ENCODE peak calls at places on chromosomes 6 and 20, in four cellular contexts. N is stimulated activated CD4-positive, alpha-beta T cell treated with anti-CD3 and anti-CD28 coated beads, Interleukin-15, amount 100 ng/mL, for 24 hours; U is activated CD8-positive, alpha-beta memory T cell treated with anti-CD3 and anti-CD28 coated beads for 4 hours; P is T follicular helper cell. I is an unnamed sample.

GRCh38 chr6:38349795-38350194 is 289.9 kb downstream of the BTBD9 start:
- DNase-seq in N (no peak), U (no peak), P (no peak), I (peak)

GRCh38 chr6:157867981-157868380 is 44.9 kb downstream of the SNX9 start:
- DNase-seq in N (no peak), U (no peak), P (no peak), I (no peak)

GRCh38 chr20:58619847-58620431 is 31.1 kb upstream of the STX16 start:
- DNase-seq in N (no peak), U (no peak), P (no peak), I (no peak)

GRCh38 chr6:41824571-41825569 is 37.4 kb downstream of the TOMM6 start:
- DNase-seq in N (no peak), U (no peak), P (no peak), I (peak)

GRCh38 chr20:60652615-60653014 is 599.4 kb upstream of the CDH4 start:
- DNase-seq in N (no peak), U (no peak), P (no peak), I (no peak)

GRCh38 chr6:2942916-2943563 is 28.3 kb downstream of the SERPINB6 start:
- DNase-seq in N (no peak), U (no peak), P (no peak), I (no peak)

GRCh38 chr6:42460892-42461291 is 9.2 kb upstream of the TRERF1 start:
- DNase-seq in N (no peak), U (no peak), P (no peak), I (peak)

GRCh38 chr6:149961728-149962425 is 1.9 kb upstream of the ULBP1 start:
- DNase-seq in N (peak), U (no peak), P (no peak), I (peak)

GRCh38 chr6:80250391-80250997 is 144.0 kb downstream of the BCKDHB start:
- DNase-seq in N (no peak), U (no peak), P (no peak), I (peak)

GRCh38 chr20:59783020-59784010 is 150.1 kb downstream of the SYCP2 start:
- DNase-seq in N (peak), U (no peak), P (no peak), I (peak)

GRCh38 chr20:44211177-44212039 is 837 bp upstream of the OSER1 start:
- DNase-seq in N (no peak), U (no peak), P (no peak), I (peak)

GRCh38 chr20:54013397-54013941 is 56.9 kb downstream of the BCAS1 start:
- DNase-seq in N (no peak), U (no peak), P (no peak), I (no peak)

GRCh38 chr20:366042-366718 is 14.4 kb upstream of the TRIB3 start:
- DNase-seq in N (no peak), U (no peak), P (no peak), I (no peak)

GRCh38 chr6:127880452-127880851 is 20.4 kb downstream of the THEMIS start:
- DNase-seq in N (no peak), U (no peak), P (no peak), I (no peak)

I was measured in EL.